ENCODE peak calls at places on chromosomes 5 and 9, in ten cellular contexts. One of them, this sample, is unnamed.

GRCh38 chr5:123429993-123430392 is 6.8 kb upstream of the CEP120 start:
- DNase-seq in HepG2: peak
- DNase-seq in H1: no peak
- DNase-seq in spleen: no peak
- DNase-seq in K562: no peak
- DNase-seq in stomach: no peak
- DNase-seq in sigmoid colon: no peak
- DNase-seq in HCT116: peak
- DNase-seq in GM12878: no peak
- DNase-seq in GM23338: no peak
- DNase-seq in this sample: peak

GRCh38 chr9:97773091-97773490 is 76.0 kb upstream of the XPA start:
- DNase-seq in GM12878: no peak
- DNase-seq in K562: no peak
- DNase-seq in sigmoid colon: no peak
- DNase-seq in GM23338: no peak
- DNase-seq in HCT116: no peak
- DNase-seq in stomach: no peak
- DNase-seq in HepG2: no peak
- DNase-seq in H1: no peak
- DNase-seq in spleen: no peak
- DNase-seq in this sample: no peak

GRCh38 chr5:42583322-42583721 is 160.1 kb downstream of the GHR start:
- DNase-seq in stomach: peak
- DNase-seq in HepG2: peak
- DNase-seq in sigmoid colon: peak
- DNase-seq in HCT116: peak
- DNase-seq in GM12878: peak
- DNase-seq in K562: peak
- DNase-seq in spleen: no peak
- DNase-seq in GM23338: peak
- DNase-seq in H1: no peak
- DNase-seq in this sample: peak

GRCh38 chr5:15391648-15392392 is 108.2 kb upstream of the FBXL7 start:
- DNase-seq in GM12878: no peak
- DNase-seq in GM23338: no peak
- DNase-seq in stomach: no peak
- DNase-seq in H1: no peak
- DNase-seq in HepG2: no peak
- DNase-seq in spleen: no peak
- DNase-seq in HCT116: no peak
- DNase-seq in K562: no peak
- DNase-seq in sigmoid colon: no peak
- DNase-seq in this sample: no peak

GRCh38 chr9:79565245-79565644 is 6.5 kb upstream of the TLE4 start:
- DNase-seq in HCT116: no peak
- DNase-seq in GM12878: peak
- DNase-seq in GM23338: no peak
- DNase-seq in HepG2: no peak
- DNase-seq in sigmoid colon: no peak
- DNase-seq in spleen: no peak
- DNase-seq in stomach: no peak
- DNase-seq in K562: no peak
- DNase-seq in H1: no peak
- DNase-seq in this sample: no peak

GRCh38 chr5:141486091-141486490 is 1.3 kb downstream of the PCDHGC4 start:
- DNase-seq in HepG2: no peak
- DNase-seq in sigmoid colon: no peak
- DNase-seq in HCT116: no peak
- DNase-seq in stomach: no peak
- DNase-seq in H1: no peak
- DNase-seq in GM12878: no peak
- DNase-seq in spleen: no peak
- DNase-seq in K562: no peak
- DNase-seq in GM23338: no peak
- DNase-seq in this sample: no peak

GRCh38 chr5:96572864-96573512 is 89.2 kb upstream of the CAST start:
- DNase-seq in HCT116: no peak
- DNase-seq in GM12878: no peak
- DNase-seq in HepG2: no peak
- DNase-seq in sigmoid colon: no peak
- DNase-seq in spleen: no peak
- DNase-seq in GM23338: no peak
- DNase-seq in H1: no peak
- DNase-seq in stomach: no peak
- DNase-seq in K562: no peak
- DNase-seq in this sample: no peak

GRCh38 chr9:91803970-91804752 is 145.9 kb downstream of the ROR2 start:
- DNase-seq in K562: no peak
- DNase-seq in sigmoid colon: peak
- DNase-seq in HCT116: no peak
- DNase-seq in H1: no peak
- DNase-seq in spleen: no peak
- DNase-seq in GM12878: no peak
- DNase-seq in HepG2: no peak
- DNase-seq in GM23338: no peak
- DNase-seq in stomach: peak
- DNase-seq in this sample: no peak

GRCh38 chr5:73213566-73213998 is 40.6 kb downstream of the TMEM174 start:
- DNase-seq in H1: no peak
- DNase-seq in K562: no peak
- DNase-seq in sigmoid colon: no peak
- DNase-seq in GM23338: peak
- DNase-seq in GM12878: peak
- DNase-seq in HepG2: no peak
- DNase-seq in spleen: no peak
- DNase-seq in stomach: no peak
- DNase-seq in HCT116: no peak
- DNase-seq in this sample: no peak

GRCh38 chr9:96245399-96245798 is 56.6 kb downstream of the HSD17B3 start:
- DNase-seq in K562: no peak
- DNase-seq in stomach: no peak
- DNase-seq in GM12878: no peak
- DNase-seq in HCT116: no peak
- DNase-seq in GM23338: peak
- DNase-seq in sigmoid colon: no peak
- DNase-seq in spleen: no peak
- DNase-seq in HepG2: no peak
- DNase-seq in H1: no peak
- DNase-seq in this sample: no peak

DNA sequence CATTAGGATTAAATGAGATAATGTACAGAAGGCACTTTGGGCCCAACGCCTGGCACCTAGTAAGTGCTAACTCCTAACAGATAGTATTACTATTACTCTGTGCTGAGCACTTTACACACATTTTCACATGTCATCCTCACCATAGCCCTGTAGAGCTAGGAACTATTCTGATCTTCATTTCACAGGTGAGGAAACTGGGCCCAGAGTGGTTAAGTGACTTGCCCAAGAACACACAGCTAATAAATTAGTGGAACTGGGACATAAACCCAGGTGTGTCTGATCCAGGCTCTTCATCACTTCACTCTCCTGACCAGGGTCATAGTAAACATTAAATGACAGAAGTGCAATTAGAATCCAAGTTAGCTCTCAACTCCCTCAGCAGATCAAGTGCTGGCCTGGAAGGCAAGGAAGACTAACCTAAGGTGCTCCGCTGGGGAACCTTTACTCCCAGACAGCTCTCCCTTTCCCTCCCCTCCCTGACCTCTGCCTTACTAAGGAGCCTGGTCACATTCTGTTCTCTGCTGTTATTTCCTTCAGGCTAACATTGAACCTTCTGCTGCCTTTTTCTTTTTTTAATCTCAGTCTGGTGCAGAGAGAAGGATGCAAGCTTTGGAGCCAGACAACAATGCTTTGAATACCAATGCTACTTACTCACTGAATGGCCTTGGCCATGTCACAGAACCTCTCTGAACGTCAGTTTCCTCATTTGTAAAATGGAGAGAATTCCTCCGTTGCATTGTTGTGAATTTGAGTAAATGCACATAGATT is 4.1 kb upstream of the ADRA1B start:
- DNase-seq in HepG2: no peak
- DNase-seq in HCT116: no peak
- DNase-seq in H1: no peak
- DNase-seq in sigmoid colon: no peak
- DNase-seq in stomach: no peak
- DNase-seq in spleen: no peak
- DNase-seq in GM12878: no peak
- DNase-seq in GM23338: no peak
- DNase-seq in K562: no peak
- DNase-seq in this sample: no peak
- TF ChIP-seq POLR2AphosphoS5 in HepG2: no peak
- TF ChIP-seq POLR2AphosphoS5 in HCT116: no peak
- TF ChIP-seq POLR2AphosphoS5 in H1: no peak
- TF ChIP-seq POLR2AphosphoS5 in sigmoid colon: peak
- TF ChIP-seq POLR2AphosphoS5 in stomach: no peak
- TF ChIP-seq POLR2AphosphoS5 in spleen: no peak
- TF ChIP-seq POLR2AphosphoS5 in GM12878: no peak
- TF ChIP-seq POLR2AphosphoS5 in GM23338: no peak
- TF ChIP-seq POLR2AphosphoS5 in K562: no peak
- TF ChIP-seq POLR2AphosphoS5 in this sample: no peak

GRCh38 chr9:136760424-136760823 is 2.4 kb upstream of the LCN8 start:
- DNase-seq in K562: no peak
- DNase-seq in GM23338: no peak
- DNase-seq in H1: no peak
- DNase-seq in spleen: no peak
- DNase-seq in sigmoid colon: peak
- DNase-seq in GM12878: no peak
- DNase-seq in HepG2: no peak
- DNase-seq in stomach: no peak
- DNase-seq in HCT116: no peak
- DNase-seq in this sample: no peak
- H3K4me3 ChIP-seq in K562: no peak
- H3K4me3 ChIP-seq in GM23338: no peak
- H3K4me3 ChIP-seq in H1: no peak
- H3K4me3 ChIP-seq in spleen: no peak
- H3K4me3 ChIP-seq in sigmoid colon: no peak
- H3K4me3 ChIP-seq in GM12878: no peak
- H3K4me3 ChIP-seq in HepG2: no peak
- H3K4me3 ChIP-seq in stomach: no peak
- H3K4me3 ChIP-seq in HCT116: no peak
- H3K4me3 ChIP-seq in this sample: no peak

DNA sequence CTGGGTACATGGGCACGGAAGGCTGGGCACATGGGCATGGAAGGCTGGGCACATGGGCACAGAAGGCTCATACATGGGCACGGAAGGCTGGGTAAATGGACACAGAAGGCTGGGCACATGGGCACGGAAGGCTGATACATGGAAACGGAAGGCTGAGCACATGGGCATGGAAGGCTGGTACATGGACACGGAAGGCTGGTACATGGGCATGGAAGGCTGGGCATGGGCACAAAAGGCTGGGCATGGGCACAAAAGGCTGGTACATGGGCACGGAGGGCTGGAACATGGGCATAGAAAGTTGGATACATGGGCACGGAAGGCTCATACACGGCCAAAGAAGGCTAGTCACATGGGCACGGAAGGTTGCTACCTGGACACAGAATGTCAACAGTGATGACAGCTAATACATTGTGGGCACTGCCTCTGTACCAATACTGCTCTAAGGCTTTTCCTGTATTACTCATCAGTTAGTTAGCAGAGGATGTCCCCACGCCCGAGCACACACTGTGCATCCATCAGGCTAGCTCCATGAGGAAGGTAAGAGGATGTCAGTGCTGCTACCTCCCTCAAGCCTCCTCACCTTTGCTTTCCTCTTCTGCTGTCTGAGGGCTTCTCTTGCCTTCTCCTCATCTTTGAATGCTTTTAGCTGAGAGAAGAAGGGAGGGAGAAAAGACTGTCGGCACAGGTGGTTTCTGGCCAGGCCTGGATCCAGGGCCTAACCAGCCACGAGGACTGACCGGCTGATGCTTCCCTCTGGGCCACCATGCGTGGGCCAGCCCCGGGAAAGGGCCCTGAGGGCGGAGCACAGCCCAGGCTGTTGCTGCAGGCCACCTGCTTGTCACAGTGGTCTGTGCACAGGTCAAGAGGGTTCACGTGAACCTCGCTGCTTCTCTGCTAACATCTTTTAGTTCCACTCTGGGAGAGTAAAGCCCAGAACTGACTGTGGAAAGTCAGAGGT is 14.3 kb downstream of the GPX3 start:
- DNase-seq in stomach: no peak
- DNase-seq in sigmoid colon: no peak
- DNase-seq in GM12878: no peak
- DNase-seq in HCT116: no peak
- DNase-seq in spleen: no peak
- DNase-seq in K562: no peak
- DNase-seq in HepG2: no peak
- DNase-seq in H1: no peak
- DNase-seq in GM23338: no peak
- DNase-seq in this sample: no peak
- TF ChIP-seq POLR2AphosphoS5 in stomach: no peak
- TF ChIP-seq POLR2AphosphoS5 in sigmoid colon: no peak
- TF ChIP-seq POLR2AphosphoS5 in GM12878: peak
- TF ChIP-seq POLR2AphosphoS5 in HCT116: no peak
- TF ChIP-seq POLR2AphosphoS5 in spleen: no peak
- TF ChIP-seq POLR2AphosphoS5 in K562: no peak
- TF ChIP-seq POLR2AphosphoS5 in HepG2: no peak
- TF ChIP-seq POLR2AphosphoS5 in H1: no peak
- TF ChIP-seq POLR2AphosphoS5 in GM23338: no peak
- TF ChIP-seq POLR2AphosphoS5 in this sample: no peak

GRCh38 chr5:16995372-16995771 is 59.3 kb upstream of the MYO10 start:
- DNase-seq in spleen: no peak
- DNase-seq in K562: no peak
- DNase-seq in HCT116: no peak
- DNase-seq in sigmoid colon: no peak
- DNase-seq in H1: no peak
- DNase-seq in HepG2: no peak
- DNase-seq in stomach: no peak
- DNase-seq in GM23338: no peak
- DNase-seq in GM12878: no peak
- DNase-seq in this sample: no peak

GRCh38 chr5:16994576-16994975 is 58.5 kb upstream of the MYO10 start:
- DNase-seq in GM23338: peak
- DNase-seq in sigmoid colon: no peak
- DNase-seq in HepG2: no peak
- DNase-seq in spleen: no peak
- DNase-seq in HCT116: no peak
- DNase-seq in GM12878: no peak
- DNase-seq in K562: no peak
- DNase-seq in H1: no peak
- DNase-seq in stomach: no peak
- DNase-seq in this sample: no peak

GRCh38 chr5:16992006-16992405 is 55.9 kb upstream of the MYO10 start:
- DNase-seq in HCT116: no peak
- DNase-seq in GM12878: no peak
- DNase-seq in H1: no peak
- DNase-seq in sigmoid colon: no peak
- DNase-seq in stomach: no peak
- DNase-seq in HepG2: no peak
- DNase-seq in GM23338: no peak
- DNase-seq in spleen: no peak
- DNase-seq in K562: no peak
- DNase-seq in this sample: no peak

GRCh38 chr5:16987776-16988175 is 51.7 kb upstream of the MYO10 start:
- DNase-seq in stomach: no peak
- DNase-seq in HCT116: no peak
- DNase-seq in spleen: no peak
- DNase-seq in GM23338: no peak
- DNase-seq in H1: no peak
- DNase-seq in GM12878: no peak
- DNase-seq in sigmoid colon: no peak
- DNase-seq in HepG2: no peak
- DNase-seq in K562: no peak
- DNase-seq in this sample: no peak

GRCh38 chr5:16992444-16992843 is 56.4 kb upstream of the MYO10 start:
- DNase-seq in GM23338: no peak
- DNase-seq in spleen: no peak
- DNase-seq in sigmoid colon: no peak
- DNase-seq in K562: no peak
- DNase-seq in GM12878: no peak
- DNase-seq in HCT116: no peak
- DNase-seq in stomach: no peak
- DNase-seq in H1: no peak
- DNase-seq in HepG2: no peak
- DNase-seq in this sample: no peak
- H3K4me3 ChIP-seq in GM23338: no peak
- H3K4me3 ChIP-seq in spleen: no peak
- H3K4me3 ChIP-seq in sigmoid colon: no peak
- H3K4me3 ChIP-seq in K562: no peak
- H3K4me3 ChIP-seq in GM12878: no peak
- H3K4me3 ChIP-seq in HCT116: no peak
- H3K4me3 ChIP-seq in stomach: no peak
- H3K4me3 ChIP-seq in H1: no peak
- H3K4me3 ChIP-seq in HepG2: no peak
- H3K4me3 ChIP-seq in this sample: no peak